ENCODE peak calls at places on chromosome 14, in eight cellular contexts. T is psoas muscle, M is ascending aorta, X is ovary, V is keratinocyte, U is sigmoid colon, J is small intestine, H is endodermal cell. K is an unnamed sample. For H3K27me3 and H3K4me1, the result is how much of the 10 kb centered on the place peaks cover.

GRCh38 chr14:50717826-50718225 is 49.7 kb upstream of the SAV1 start:
- DNase-seq in M (no peak), T (no peak), H (no peak), J (no peak), V (no peak), X (no peak), U (no peak), K (no peak)

GRCh38 chr14:53409974-53410373 is 256.9 kb upstream of the DDHD1 start:
- DNase-seq in H (no peak), M (no peak), U (no peak), X (no peak), J (no peak), T (no peak), V (no peak), K (no peak)

GRCh38 chr14:51488569-51489220 is 163.0 kb upstream of the FRMD6 start:
- DNase-seq in M (no peak), X (no peak), T (no peak), V (peak), U (no peak), J (no peak), H (no peak), K (no peak)

GRCh38 chr14:89351958-89352404 is 65.1 kb downstream of the FOXN3 start:
- DNase-seq in H (no peak), U (no peak), M (no peak), X (peak), V (no peak), J (no peak), T (no peak), K (no peak)

GRCh38 chr14:75044322-75044721 is 6.9 kb downstream of the MLH3 start:
- DNase-seq in X (no peak), V (no peak), T (no peak), H (no peak), J (no peak), U (no peak), M (no peak), K (no peak)

GRCh38 chr14:84006643-84007137 is 1523.3 kb upstream of the FLRT2 start:
- DNase-seq in M (no peak), H (peak), X (no peak), J (no peak), V (no peak), T (no peak), U (no peak), K (peak)

GRCh38 chr14:51066576-51066975 is 28.3 kb downstream of the TRIM9 start:
- DNase-seq in U (no peak), H (no peak), J (no peak), V (no peak), X (no peak), M (no peak), T (no peak), K (no peak)

GRCh38 chr14:51562816-51563215 is 88.9 kb upstream of the FRMD6 start:
- DNase-seq in V (no peak), M (no peak), U (no peak), X (no peak), J (no peak), H (no peak), T (no peak), K (no peak)

GRCh38 chr14:64855732-64856527 is 23.8 kb downstream of the SPTB start:
- DNase-seq in H (peak), T (peak), X (no peak), M (no peak), V (no peak), J (no peak), U (no peak), K (no peak)

GRCh38 chr14:34302654-34303053 is 159.4 kb downstream of the SPTSSA start:
- DNase-seq in J (no peak), M (no peak), U (no peak), X (no peak), H (no peak), T (no peak), V (no peak), K (no peak)

GRCh38 chr14:35898217-35898775 is 72.2 kb downstream of the BRMS1L start:
- DNase-seq in T (no peak), H (peak), X (no peak), U (no peak), M (no peak), J (no peak), V (no peak), K (no peak)

GRCh38 chr14:24310666-24311604 is at the start of gene LTB4R:
- DNase-seq in M (peak), H (no peak), T (peak), J (peak), X (peak), U (peak), V (no peak), K (peak)

GRCh38 chr14:99100871-99101270 is 171.1 kb downstream of the BCL11B start:
- DNase-seq in V (no peak), X (no peak), J (no peak), H (no peak), M (no peak), U (no peak), T (no peak), K (no peak)

GRCh38 chr14:58533417-58533816 is 104.3 kb upstream of the DACT1 start:
- DNase-seq in T (no peak), M (no peak), X (no peak), H (no peak), U (no peak), J (no peak), V (no peak), K (peak)

DNA sequence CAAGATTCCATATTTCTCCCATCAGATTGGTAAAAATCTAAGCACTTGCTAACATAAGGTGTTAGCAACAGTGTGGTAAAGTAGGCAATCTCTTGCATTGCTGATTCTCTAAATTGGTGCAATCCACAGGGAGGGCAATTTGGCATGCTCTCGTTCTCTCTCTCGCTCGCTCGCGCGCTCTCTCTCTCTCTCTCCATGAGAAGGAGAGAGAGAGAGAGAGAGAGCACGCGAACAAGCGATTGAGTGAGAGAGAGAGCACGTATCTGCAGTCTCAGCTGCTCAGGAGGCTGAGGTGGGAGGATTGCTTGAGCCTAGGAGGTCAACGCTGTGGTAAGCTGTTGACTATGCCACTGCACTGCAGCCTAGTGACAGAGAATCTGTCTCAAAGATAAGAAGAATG is 26.0 kb downstream of the PSEN1 start:
- DNase-seq in H (no peak), M (no peak), T (no peak), V (no peak), X (no peak), J (no peak), U (no peak), K (no peak)
- H3K27ac ChIP-seq in H (no peak), M (no peak), T (no peak), V (no peak), X (no peak), J (no peak), U (no peak), K (no peak)

DNA sequence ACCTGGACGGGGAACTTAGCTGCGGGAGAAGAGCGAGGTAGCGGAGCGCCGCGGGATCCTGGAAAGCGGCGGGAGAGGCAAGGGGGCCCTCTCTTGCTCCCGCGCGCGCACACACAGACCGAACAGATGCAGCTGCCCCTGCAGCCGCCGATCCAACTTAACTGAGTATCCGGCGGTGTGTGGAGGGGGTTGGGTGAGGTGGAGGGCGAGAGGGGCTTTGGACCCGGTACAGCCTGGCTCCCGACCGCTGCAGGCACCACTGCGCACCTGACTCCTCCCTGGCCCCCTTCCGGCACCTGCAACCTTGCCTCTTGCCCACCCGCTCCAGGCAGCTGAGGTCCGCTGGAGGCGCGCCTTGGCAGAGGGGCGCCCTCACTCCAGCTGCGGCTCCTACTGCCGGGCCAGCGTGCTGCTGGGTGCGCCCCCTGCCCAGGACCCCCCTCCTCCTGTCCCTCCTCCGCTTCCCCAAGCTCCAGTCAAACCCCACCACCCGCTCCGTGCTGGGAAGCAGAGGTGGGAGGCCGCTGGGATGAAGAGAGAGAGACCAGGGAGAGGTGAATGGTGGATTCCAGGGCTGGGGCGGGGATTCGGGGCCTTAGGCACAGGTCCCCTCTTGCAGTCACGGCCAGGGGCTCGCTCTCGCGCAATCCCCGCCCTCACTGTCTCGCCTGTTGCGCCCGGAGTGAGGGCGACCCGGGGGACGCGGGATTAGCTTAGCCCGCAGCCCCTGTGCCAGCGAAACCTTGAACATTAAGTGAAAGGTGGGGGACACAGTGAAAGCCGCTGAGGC is 2.6 kb downstream of the DIO3 start:
- DNase-seq in V (no peak), X (no peak), H (peak), M (no peak), U (no peak), T (peak), J (no peak), K (peak)
- H3K27me3 ChIP-seq in V (half or more), X (under half), H (half or more), M (under half), U (under half), T (under half), J (half or more), K (half or more)

GRCh38 chr14:61565181-61565580 is 130.1 kb upstream of the HIF1A start:
- DNase-seq in M (no peak), X (no peak), U (no peak), T (no peak), H (no peak), V (no peak), J (no peak), K (no peak)

GRCh38 chr14:61563162-61563511 is 132.2 kb upstream of the HIF1A start:
- DNase-seq in V (no peak), T (no peak), U (no peak), J (no peak), M (peak), X (no peak), H (no peak), K (no peak)

GRCh38 chr14:61565836-61566536 is 129.3 kb upstream of the HIF1A start:
- DNase-seq in V (no peak), J (no peak), M (no peak), H (no peak), X (no peak), T (no peak), U (no peak), K (no peak)

GRCh38 chr14:61563880-61564622 is 131.3 kb upstream of the HIF1A start:
- DNase-seq in T (no peak), H (no peak), V (no peak), M (peak), U (no peak), X (no peak), J (no peak), K (no peak)

GRCh38 chr14:61564623-61565091 is 130.7 kb upstream of the HIF1A start:
- DNase-seq in J (no peak), X (no peak), M (peak), H (no peak), U (no peak), T (no peak), V (peak), K (no peak)
- H3K4me1 ChIP-seq in J (under half), X (under half), M (under half), H (under half), U (under half), T (under half), V (half or more), K (under half)

GRCh38 chr14:39102265-39102968 is 618 bp downstream of the SEC23A start:
- DNase-seq in X (no peak), J (peak), H (no peak), V (no peak), U (no peak), M (no peak), T (no peak), K (no peak)
- H3K27ac ChIP-seq in X (peak), J (peak), H (peak), V (peak), U (peak), M (peak), T (peak), K (peak)

GRCh38 chr14:104549536-104550339 is 29.8 kb upstream of the C14orf180 start:
- DNase-seq in X (no peak), J (no peak), H (peak), T (no peak), U (peak), M (peak), V (no peak), K (no peak)
- H3K27me3 ChIP-seq in X (under half), J (under half), H (under half), T (under half), U (under half), M (under half), V (under half), K (under half)

DNA sequence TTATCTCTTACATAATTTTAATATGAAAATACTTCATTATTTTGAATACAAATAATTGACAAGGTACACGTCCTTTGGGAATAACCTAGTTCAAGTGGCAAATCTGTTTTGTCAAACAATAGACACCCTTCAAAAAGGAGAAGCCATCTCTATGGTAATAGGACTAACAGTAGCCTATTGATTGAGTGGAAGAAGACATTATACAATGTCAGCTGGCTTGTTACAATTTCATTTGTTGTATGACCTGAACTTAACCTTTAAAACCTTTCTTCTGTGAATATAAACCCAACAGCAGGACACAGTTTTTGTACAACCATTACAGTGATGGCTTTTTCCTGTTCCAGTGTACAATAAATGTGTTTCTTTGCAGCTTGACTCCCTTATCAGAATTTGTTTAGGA is 8.1 kb downstream of the TMEM260 start:
- DNase-seq in H (no peak), U (no peak), T (no peak), J (no peak), M (no peak), X (no peak), V (no peak), K (no peak)
- H3K4me1 ChIP-seq in H (under half), U (under half), T (under half), J (under half), M (under half), X (under half), V (under half), K (under half)

DNA sequence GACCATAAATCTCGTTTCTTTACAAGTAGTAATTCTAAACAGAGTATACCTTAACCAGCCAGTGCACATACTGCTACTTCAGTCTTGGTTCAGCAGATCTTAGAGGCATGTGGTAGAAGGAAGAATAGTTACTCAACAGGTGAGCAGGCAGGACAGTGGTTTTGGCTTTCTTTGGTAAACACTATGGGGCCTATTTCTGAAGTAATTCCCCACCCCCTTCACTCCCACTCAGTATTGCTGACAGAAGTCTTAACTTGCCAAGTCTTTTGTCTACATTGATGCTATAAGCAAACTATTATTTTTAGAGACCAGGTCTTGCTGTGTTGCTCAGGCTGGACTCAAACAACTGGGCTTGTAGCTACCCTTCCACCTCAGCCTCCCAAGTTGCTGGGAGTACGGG is 68.5 kb downstream of the FBXO34 start:
- DNase-seq in T (no peak), M (no peak), U (no peak), V (no peak), X (no peak), J (no peak), H (no peak), K (no peak)
- H3K27ac ChIP-seq in T (peak), M (no peak), U (no peak), V (no peak), X (no peak), J (no peak), H (no peak), K (no peak)

DNA sequence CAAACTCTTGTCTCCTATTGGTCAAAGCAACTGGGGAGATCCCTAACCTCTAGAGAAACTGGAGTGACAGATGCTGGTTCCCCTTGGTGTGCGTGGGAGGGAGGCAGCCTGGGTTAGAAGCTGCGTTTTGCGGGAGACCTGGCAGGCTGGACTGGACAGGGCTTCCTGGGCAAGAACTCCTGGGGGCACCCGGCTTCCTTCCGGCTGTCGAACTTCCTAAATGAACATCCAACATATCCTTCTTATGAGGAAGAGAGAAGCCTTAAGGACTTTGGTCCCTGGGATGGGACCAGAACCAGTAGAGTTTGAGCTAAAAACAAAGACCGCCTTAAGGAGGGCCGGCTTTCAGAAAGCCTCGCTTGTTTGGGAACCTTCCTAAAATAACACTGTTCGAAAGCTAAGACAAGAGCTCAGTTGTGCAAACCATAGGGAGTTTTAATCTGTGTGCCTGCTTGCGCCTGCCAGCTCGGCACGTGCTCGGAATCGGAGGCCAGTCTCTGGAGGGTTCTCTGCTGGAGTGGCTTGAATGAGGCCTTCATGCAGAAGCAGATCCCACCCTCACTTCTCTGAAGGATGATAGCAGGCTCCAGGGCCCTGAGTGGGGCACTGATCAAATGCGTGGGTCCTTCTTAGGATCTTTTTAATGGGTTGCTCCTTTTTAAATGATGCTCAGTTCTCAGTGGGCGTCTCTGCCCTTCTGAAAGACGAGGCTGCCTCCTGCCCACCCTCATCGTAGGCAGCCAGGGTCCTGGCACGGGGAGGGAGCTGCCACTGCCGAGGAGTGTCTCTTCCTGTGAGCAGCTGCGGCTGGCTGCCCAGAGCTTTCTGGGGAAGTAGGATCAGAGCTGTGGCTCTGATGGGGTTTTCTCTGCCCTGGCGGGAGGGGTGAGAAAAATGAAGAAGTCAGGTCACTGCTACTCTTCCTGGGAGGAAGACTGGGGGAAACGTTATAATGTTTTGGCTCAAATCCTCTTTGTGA is 30.8 kb upstream of the BEGAIN start:
- DNase-seq in H (peak), X (no peak), T (no peak), J (no peak), M (no peak), V (no peak), U (peak), K (peak)
- H3K27me3 ChIP-seq in H (under half), X (under half), T (under half), J (under half), M (under half), V (under half), U (under half), K (half or more)

K was measured in heart left ventricle.